ENCODE peak calls at places on chromosomes 2 and 18, in nine cellular contexts. One of them, this sample, is unnamed.
A peak's percentile ranks its signal among the peaks of the same experiment; 100 is the strongest.

GRCh38 chr2:232573042-232573441 is 22.6 kb downstream of the EIF4E2 start:
- DNase-seq in activated T-cell treated with anti-CD3 and anti-CD28 coated beads, Interleukin-2, amount 50 U/mL, for 1 hour: no peak
- DNase-seq in nephron progenitor cell: no peak
- DNase-seq in choroid plexus epithelial cell: no peak
- DNase-seq in anterior cingulate cortex: no peak
- DNase-seq in T-helper 17 cell: no peak
- DNase-seq in A549: no peak
- DNase-seq in H9: no peak
- DNase-seq in stimulated activated CD4-positive, alpha-beta T cell treated with anti-CD3 and anti-CD28 coated beads, Interleukin-4, amount 100 ng/mL, for 48 hours: no peak
- DNase-seq in this sample: no peak

GRCh38 chr2:55879976-55880375 is 43.6 kb downstream of the EFEMP1 start:
- DNase-seq in activated T-cell treated with anti-CD3 and anti-CD28 coated beads, Interleukin-2, amount 50 U/mL, for 1 hour: no peak
- DNase-seq in nephron progenitor cell: no peak
- DNase-seq in choroid plexus epithelial cell: peak; percentile 83
- DNase-seq in anterior cingulate cortex: no peak
- DNase-seq in T-helper 17 cell: no peak
- DNase-seq in A549: no peak
- DNase-seq in H9: no peak
- DNase-seq in stimulated activated CD4-positive, alpha-beta T cell treated with anti-CD3 and anti-CD28 coated beads, Interleukin-4, amount 100 ng/mL, for 48 hours: no peak
- DNase-seq in this sample: no peak

GRCh38 chr18:79068299-79068945 is 772 bp upstream of the ATP9B start:
- DNase-seq in activated T-cell treated with anti-CD3 and anti-CD28 coated beads, Interleukin-2, amount 50 U/mL, for 1 hour: no peak
- DNase-seq in nephron progenitor cell: peak; percentile 8
- DNase-seq in choroid plexus epithelial cell: peak; percentile 33
- DNase-seq in anterior cingulate cortex: no peak
- DNase-seq in T-helper 17 cell: peak; percentile 13
- DNase-seq in A549: no peak
- DNase-seq in H9: no peak
- DNase-seq in stimulated activated CD4-positive, alpha-beta T cell treated with anti-CD3 and anti-CD28 coated beads, Interleukin-4, amount 100 ng/mL, for 48 hours: peak; percentile 12
- DNase-seq in this sample: no peak

GRCh38 chr2:187500585-187501359 is 52.7 kb upstream of the CALCRL start:
- DNase-seq in activated T-cell treated with anti-CD3 and anti-CD28 coated beads, Interleukin-2, amount 50 U/mL, for 1 hour: no peak
- DNase-seq in nephron progenitor cell: no peak
- DNase-seq in choroid plexus epithelial cell: peak; percentile 62
- DNase-seq in anterior cingulate cortex: no peak
- DNase-seq in T-helper 17 cell: no peak
- DNase-seq in A549: peak; percentile 94
- DNase-seq in H9: peak; percentile 35
- DNase-seq in stimulated activated CD4-positive, alpha-beta T cell treated with anti-CD3 and anti-CD28 coated beads, Interleukin-4, amount 100 ng/mL, for 48 hours: no peak
- DNase-seq in this sample: no peak

GRCh38 chr2:235669983-235670962 is 176.4 kb downstream of the AGAP1 start:
- DNase-seq in activated T-cell treated with anti-CD3 and anti-CD28 coated beads, Interleukin-2, amount 50 U/mL, for 1 hour: no peak
- DNase-seq in nephron progenitor cell: peak; percentile 72
- DNase-seq in choroid plexus epithelial cell: peak; percentile 87
- DNase-seq in anterior cingulate cortex: peak; percentile 55
- DNase-seq in T-helper 17 cell: no peak
- DNase-seq in A549: peak; percentile 70
- DNase-seq in H9: peak; percentile 62
- DNase-seq in stimulated activated CD4-positive, alpha-beta T cell treated with anti-CD3 and anti-CD28 coated beads, Interleukin-4, amount 100 ng/mL, for 48 hours: no peak
- DNase-seq in this sample: no peak

GRCh38 chr2:85774126-85774978 is 20.6 kb downstream of the ATOH8 start:
- DNase-seq in activated T-cell treated with anti-CD3 and anti-CD28 coated beads, Interleukin-2, amount 50 U/mL, for 1 hour: no peak
- DNase-seq in nephron progenitor cell: no peak
- DNase-seq in choroid plexus epithelial cell: no peak
- DNase-seq in anterior cingulate cortex: no peak
- DNase-seq in T-helper 17 cell: no peak
- DNase-seq in A549: no peak
- DNase-seq in H9: no peak
- DNase-seq in stimulated activated CD4-positive, alpha-beta T cell treated with anti-CD3 and anti-CD28 coated beads, Interleukin-4, amount 100 ng/mL, for 48 hours: no peak
- DNase-seq in this sample: no peak

GRCh38 chr2:200585730-200586643 is at the start of gene AOX1:
- DNase-seq in activated T-cell treated with anti-CD3 and anti-CD28 coated beads, Interleukin-2, amount 50 U/mL, for 1 hour: peak; percentile 48
- DNase-seq in nephron progenitor cell: peak; percentile 57
- DNase-seq in choroid plexus epithelial cell: peak; percentile 47
- DNase-seq in anterior cingulate cortex: peak; percentile 9
- DNase-seq in T-helper 17 cell: no peak
- DNase-seq in A549: no peak
- DNase-seq in H9: peak; percentile 86
- DNase-seq in stimulated activated CD4-positive, alpha-beta T cell treated with anti-CD3 and anti-CD28 coated beads, Interleukin-4, amount 100 ng/mL, for 48 hours: no peak
- DNase-seq in this sample: no peak

GRCh38 chr18:46474487-46475366 is 182.3 kb downstream of the LOXHD1 start:
- DNase-seq in activated T-cell treated with anti-CD3 and anti-CD28 coated beads, Interleukin-2, amount 50 U/mL, for 1 hour: no peak
- DNase-seq in nephron progenitor cell: no peak
- DNase-seq in choroid plexus epithelial cell: no peak
- DNase-seq in anterior cingulate cortex: no peak
- DNase-seq in T-helper 17 cell: no peak
- DNase-seq in A549: no peak
- DNase-seq in H9: no peak
- DNase-seq in stimulated activated CD4-positive, alpha-beta T cell treated with anti-CD3 and anti-CD28 coated beads, Interleukin-4, amount 100 ng/mL, for 48 hours: no peak
- DNase-seq in this sample: no peak

GRCh38 chr2:231260442-231260841 is 62.0 kb downstream of the ARMC9 start:
- DNase-seq in activated T-cell treated with anti-CD3 and anti-CD28 coated beads, Interleukin-2, amount 50 U/mL, for 1 hour: no peak
- DNase-seq in nephron progenitor cell: no peak
- DNase-seq in choroid plexus epithelial cell: peak; percentile 43
- DNase-seq in anterior cingulate cortex: no peak
- DNase-seq in T-helper 17 cell: no peak
- DNase-seq in A549: no peak
- DNase-seq in H9: peak; percentile 44
- DNase-seq in stimulated activated CD4-positive, alpha-beta T cell treated with anti-CD3 and anti-CD28 coated beads, Interleukin-4, amount 100 ng/mL, for 48 hours: no peak
- DNase-seq in this sample: no peak

GRCh38 chr2:42116195-42117181 is 52.7 kb upstream of the EML4 start:
- DNase-seq in activated T-cell treated with anti-CD3 and anti-CD28 coated beads, Interleukin-2, amount 50 U/mL, for 1 hour: no peak
- DNase-seq in nephron progenitor cell: no peak
- DNase-seq in choroid plexus epithelial cell: peak; percentile 74
- DNase-seq in anterior cingulate cortex: no peak
- DNase-seq in T-helper 17 cell: no peak
- DNase-seq in A549: no peak
- DNase-seq in H9: no peak
- DNase-seq in stimulated activated CD4-positive, alpha-beta T cell treated with anti-CD3 and anti-CD28 coated beads, Interleukin-4, amount 100 ng/mL, for 48 hours: no peak
- DNase-seq in this sample: no peak

GRCh38 chr18:3035635-3036034 is 22.7 kb upstream of the LPIN2 start:
- DNase-seq in activated T-cell treated with anti-CD3 and anti-CD28 coated beads, Interleukin-2, amount 50 U/mL, for 1 hour: no peak
- DNase-seq in nephron progenitor cell: no peak
- DNase-seq in choroid plexus epithelial cell: no peak
- DNase-seq in anterior cingulate cortex: no peak
- DNase-seq in T-helper 17 cell: no peak
- DNase-seq in A549: no peak
- DNase-seq in H9: no peak
- DNase-seq in stimulated activated CD4-positive, alpha-beta T cell treated with anti-CD3 and anti-CD28 coated beads, Interleukin-4, amount 100 ng/mL, for 48 hours: no peak
- DNase-seq in this sample: no peak

GRCh38 chr2:74502720-74503505 is 3.5 kb upstream of the LBX2 start:
- DNase-seq in activated T-cell treated with anti-CD3 and anti-CD28 coated beads, Interleukin-2, amount 50 U/mL, for 1 hour: peak; percentile 54
- DNase-seq in nephron progenitor cell: peak; percentile 64
- DNase-seq in choroid plexus epithelial cell: peak; percentile 87
- DNase-seq in anterior cingulate cortex: no peak
- DNase-seq in T-helper 17 cell: no peak
- DNase-seq in A549: peak; percentile 73
- DNase-seq in H9: peak; percentile 82
- DNase-seq in stimulated activated CD4-positive, alpha-beta T cell treated with anti-CD3 and anti-CD28 coated beads, Interleukin-4, amount 100 ng/mL, for 48 hours: peak; percentile 39
- DNase-seq in this sample: peak; percentile 47

GRCh38 chr18:11733031-11733430 is 44.0 kb downstream of the GNAL start:
- DNase-seq in activated T-cell treated with anti-CD3 and anti-CD28 coated beads, Interleukin-2, amount 50 U/mL, for 1 hour: peak; percentile 75
- DNase-seq in nephron progenitor cell: peak; percentile 87
- DNase-seq in choroid plexus epithelial cell: peak; percentile 80
- DNase-seq in anterior cingulate cortex: peak; percentile 58
- DNase-seq in T-helper 17 cell: peak; percentile 54
- DNase-seq in A549: peak; percentile 74
- DNase-seq in H9: peak; percentile 83
- DNase-seq in stimulated activated CD4-positive, alpha-beta T cell treated with anti-CD3 and anti-CD28 coated beads, Interleukin-4, amount 100 ng/mL, for 48 hours: peak; percentile 72
- DNase-seq in this sample: peak; percentile 49

GRCh38 chr2:212667751-212668316 is 129.2 kb upstream of the ERBB4 start:
- DNase-seq in activated T-cell treated with anti-CD3 and anti-CD28 coated beads, Interleukin-2, amount 50 U/mL, for 1 hour: no peak
- DNase-seq in nephron progenitor cell: no peak
- DNase-seq in choroid plexus epithelial cell: no peak
- DNase-seq in anterior cingulate cortex: no peak
- DNase-seq in T-helper 17 cell: no peak
- DNase-seq in A549: no peak
- DNase-seq in H9: no peak
- DNase-seq in stimulated activated CD4-positive, alpha-beta T cell treated with anti-CD3 and anti-CD28 coated beads, Interleukin-4, amount 100 ng/mL, for 48 hours: no peak
- DNase-seq in this sample: no peak

GRCh38 chr2:20179755-20180594 is 45.0 kb downstream of the SDC1 start:
- DNase-seq in activated T-cell treated with anti-CD3 and anti-CD28 coated beads, Interleukin-2, amount 50 U/mL, for 1 hour: no peak
- DNase-seq in nephron progenitor cell: peak; percentile 52
- DNase-seq in choroid plexus epithelial cell: no peak
- DNase-seq in anterior cingulate cortex: no peak
- DNase-seq in T-helper 17 cell: no peak
- DNase-seq in A549: peak; percentile 95
- DNase-seq in H9: peak; percentile 85
- DNase-seq in stimulated activated CD4-positive, alpha-beta T cell treated with anti-CD3 and anti-CD28 coated beads, Interleukin-4, amount 100 ng/mL, for 48 hours: no peak
- DNase-seq in this sample: no peak

GRCh38 chr2:160315337-160315736 is 115.3 kb upstream of the ITGB6 start:
- DNase-seq in activated T-cell treated with anti-CD3 and anti-CD28 coated beads, Interleukin-2, amount 50 U/mL, for 1 hour: no peak
- DNase-seq in nephron progenitor cell: no peak
- DNase-seq in choroid plexus epithelial cell: peak; percentile 65
- DNase-seq in anterior cingulate cortex: no peak
- DNase-seq in T-helper 17 cell: no peak
- DNase-seq in A549: no peak
- DNase-seq in H9: no peak
- DNase-seq in stimulated activated CD4-positive, alpha-beta T cell treated with anti-CD3 and anti-CD28 coated beads, Interleukin-4, amount 100 ng/mL, for 48 hours: no peak
- DNase-seq in this sample: no peak

GRCh38 chr2:234996467-234997270 is 44.9 kb downstream of the SH3BP4 start:
- DNase-seq in activated T-cell treated with anti-CD3 and anti-CD28 coated beads, Interleukin-2, amount 50 U/mL, for 1 hour: no peak
- DNase-seq in nephron progenitor cell: peak; percentile 57
- DNase-seq in choroid plexus epithelial cell: peak; percentile 78
- DNase-seq in anterior cingulate cortex: no peak
- DNase-seq in T-helper 17 cell: no peak
- DNase-seq in A549: peak; percentile 59
- DNase-seq in H9: peak; percentile 91
- DNase-seq in stimulated activated CD4-positive, alpha-beta T cell treated with anti-CD3 and anti-CD28 coated beads, Interleukin-4, amount 100 ng/mL, for 48 hours: no peak
- DNase-seq in this sample: no peak

GRCh38 chr2:50687327-50687726 is 344.6 kb downstream of the NRXN1 start:
- DNase-seq in activated T-cell treated with anti-CD3 and anti-CD28 coated beads, Interleukin-2, amount 50 U/mL, for 1 hour: no peak
- DNase-seq in nephron progenitor cell: no peak
- DNase-seq in choroid plexus epithelial cell: no peak
- DNase-seq in anterior cingulate cortex: no peak
- DNase-seq in T-helper 17 cell: no peak
- DNase-seq in A549: no peak
- DNase-seq in H9: no peak
- DNase-seq in stimulated activated CD4-positive, alpha-beta T cell treated with anti-CD3 and anti-CD28 coated beads, Interleukin-4, amount 100 ng/mL, for 48 hours: no peak
- DNase-seq in this sample: no peak

GRCh38 chr2:65030481-65030880 is 25.7 kb upstream of the CEP68 start:
- DNase-seq in activated T-cell treated with anti-CD3 and anti-CD28 coated beads, Interleukin-2, amount 50 U/mL, for 1 hour: no peak
- DNase-seq in nephron progenitor cell: no peak
- DNase-seq in choroid plexus epithelial cell: no peak
- DNase-seq in anterior cingulate cortex: no peak
- DNase-seq in T-helper 17 cell: no peak
- DNase-seq in A549: no peak
- DNase-seq in H9: no peak
- DNase-seq in stimulated activated CD4-positive, alpha-beta T cell treated with anti-CD3 and anti-CD28 coated beads, Interleukin-4, amount 100 ng/mL, for 48 hours: no peak
- DNase-seq in this sample: no peak

This sample was measured in naive thymus-derived CD4-positive, alpha-beta T cell.